ENCODE peak calls at places on chromosomes 5 and 9, in ten cellular contexts. O, T, P, A, X, W, V, S, F and L are unnamed samples.

GRCh38 chr9:92723801-92724323 is 40.8 kb downstream of the BICD2 start:
- DNase-seq in A (no peak), V (no peak), T (no peak), W (no peak), S (no peak), P (no peak), X (no peak), O (no peak), F (no peak), L (no peak)

GRCh38 chr5:160614136-160614535 is 192.5 kb downstream of the PTTG1 start:
- DNase-seq in A (no peak), T (no peak), X (no peak), W (no peak), V (no peak), O (no peak), S (no peak), F (no peak), P (no peak), L (no peak)

GRCh38 chr5:28156981-28157380 is 1118.6 kb upstream of the CDH9 start:
- DNase-seq in P (no peak), T (no peak), S (no peak), V (no peak), F (peak), X (no peak), W (no peak), A (no peak), O (no peak), L (no peak)

GRCh38 chr5:179451099-179451812 is 99.1 kb upstream of the RUFY1 start:
- DNase-seq in F (no peak), P (no peak), X (no peak), S (no peak), A (no peak), T (no peak), O (peak), W (no peak), V (no peak), L (no peak)

GRCh38 chr5:142106061-142106460 is 2.5 kb upstream of the NDFIP1 start:
- DNase-seq in W (no peak), V (no peak), T (no peak), S (no peak), O (peak), X (no peak), A (no peak), F (peak), P (no peak), L (no peak)

GRCh38 chr5:132979367-132979935 is 16.0 kb upstream of the AFF4 start:
- DNase-seq in A (peak), O (no peak), V (no peak), W (no peak), P (peak), T (no peak), X (no peak), F (no peak), S (no peak), L (no peak)

GRCh38 chr9:81103597-81104471 is 585.5 kb downstream of the TLE1 start:
- DNase-seq in P (no peak), F (peak), X (no peak), O (no peak), A (no peak), S (no peak), V (no peak), W (no peak), T (peak), L (no peak)

GRCh38 chr5:51138164-51138563 is 245.1 kb upstream of the ISL1 start:
- DNase-seq in P (no peak), W (no peak), A (no peak), O (no peak), F (no peak), T (no peak), X (no peak), V (no peak), S (no peak), L (no peak)

GRCh38 chr5:55223219-55223987 is 3.7 kb downstream of the MCIDAS start:
- DNase-seq in F (no peak), S (no peak), T (no peak), X (no peak), O (no peak), P (no peak), A (no peak), V (peak), W (no peak), L (no peak)

GRCh38 chr5:157513182-157513581 is 53.2 kb downstream of the NIPAL4 start:
- DNase-seq in V (no peak), T (no peak), P (no peak), O (peak), F (no peak), A (no peak), W (no peak), X (no peak), S (no peak), L (no peak)

GRCh38 chr9:131484051-131484445 is 18.7 kb upstream of the POMT1 start:
- DNase-seq in T (no peak), A (no peak), W (no peak), S (no peak), O (no peak), X (no peak), V (no peak), P (no peak), F (no peak), L (no peak)

GRCh38 chr9:112091805-112092204 is 83.3 kb downstream of the SUSD1 start:
- DNase-seq in X (no peak), O (no peak), P (no peak), S (no peak), V (no peak), A (peak), T (peak), F (peak), W (no peak), L (no peak)

GRCh38 chr9:83322438-83322837 is 215.8 kb downstream of the FRMD3 start:
- DNase-seq in W (no peak), O (no peak), F (no peak), S (no peak), V (no peak), T (no peak), P (no peak), X (no peak), A (no peak), L (no peak)

GRCh38 chr9:134781895-134782294 is 98.7 kb upstream of the FCN2 start:
- DNase-seq in X (no peak), T (no peak), A (no peak), O (no peak), S (no peak), F (no peak), P (no peak), W (no peak), V (peak), L (no peak)

GRCh38 chr9:35652829-35653209 is 2.1 kb upstream of the SIT1 start:
- DNase-seq in X (no peak), S (no peak), W (no peak), T (no peak), A (no peak), O (peak), V (no peak), P (no peak), F (peak), L (no peak)

GRCh38 chr5:154296525-154297159 is 106.1 kb downstream of the GALNT10 start:
- DNase-seq in S (no peak), F (no peak), X (no peak), T (no peak), W (no peak), O (no peak), V (no peak), P (peak), A (no peak), L (no peak)

GRCh38 chr5:16492398-16493175 is 27.0 kb upstream of the ZNF622 start:
- DNase-seq in T (peak), S (no peak), A (peak), W (no peak), V (no peak), F (peak), P (peak), X (no peak), O (no peak), L (no peak)

GRCh38 chr5:891117-891836 is 1.3 kb downstream of the BRD9 start:
- DNase-seq in X (no peak), S (no peak), W (no peak), A (peak), T (peak), O (no peak), F (no peak), V (no peak), P (no peak), L (no peak)

GRCh38 chr9:107866912-107867311 is 377.3 kb upstream of the KLF4 start:
- DNase-seq in W (no peak), O (no peak), A (no peak), T (no peak), V (no peak), X (no peak), P (peak), S (no peak), F (peak), L (no peak)

GRCh38 chr5:109987970-109988369 is 298.2 kb downstream of the MAN2A1 start:
- DNase-seq in X (no peak), F (no peak), W (no peak), O (no peak), P (no peak), V (no peak), S (no peak), T (no peak), A (no peak), L (no peak)

GRCh38 chr9:123548749-123549545 is 192.9 kb downstream of the CRB2 start:
- DNase-seq in S (no peak), V (no peak), F (no peak), O (no peak), T (no peak), X (peak), P (no peak), A (no peak), W (no peak), L (no peak)

GRCh38 chr5:29697786-29698414 is 1495.6 kb upstream of the CDH6 start:
- DNase-seq in A (peak), V (no peak), T (peak), O (no peak), F (no peak), P (peak), W (no peak), X (no peak), S (no peak), L (peak)

GRCh38 chr5:150159741-150160179 is 4.1 kb upstream of the PDGFRB start:
- DNase-seq in X (no peak), V (no peak), S (no peak), F (peak), P (no peak), T (no peak), A (no peak), O (peak), W (no peak), L (no peak)

GRCh38 chr9:124098141-124098905 is 86.8 kb downstream of the LHX2 start:
- DNase-seq in X (no peak), T (no peak), F (no peak), A (no peak), S (peak), O (no peak), P (no peak), W (no peak), V (no peak), L (no peak)

GRCh38 chr5:169650701-169651331 is 13.7 kb downstream of the DOCK2 start:
- DNase-seq in W (no peak), T (no peak), V (peak), F (peak), A (peak), S (no peak), O (no peak), X (no peak), P (peak), L (no peak)

GRCh38 chr9:101366038-101366756 is 18.6 kb downstream of the BAAT start:
- DNase-seq in T (no peak), V (no peak), P (peak), F (no peak), S (peak), X (no peak), W (no peak), O (no peak), A (no peak), L (no peak)

GRCh38 chr9:129509508-129509907 is 111.4 kb downstream of the C9orf50 start:
- DNase-seq in O (no peak), S (no peak), T (no peak), W (no peak), X (no peak), V (no peak), F (peak), A (peak), P (peak), L (no peak)